ENCODE peak calls at places on chromosomes 12 and 14, in eight cellular contexts. J is WERI-Rb-1, E is uterus, C is mammary epithelial cell, L is psoas muscle, F is colonic mucosa, H is Caco-2, K is PC-3. G is an unnamed sample. For H3K27me3 and H3K36me3, the result is how much of the 10 kb centered on the place peaks cover.

GRCh38 chr14:50389668-50390441 is 6.8 kb downstream of the CDKL1 start:
- DNase-seq in J (no peak), E (no peak), C (no peak), L (no peak), F (no peak), H (peak), K (no peak), G (no peak)

GRCh38 chr12:54958048-54958658 is 26.4 kb downstream of the TESPA1 start:
- DNase-seq in J (peak), E (no peak), C (peak), L (no peak), F (peak), H (peak), K (peak), G (no peak)

GRCh38 chr14:93712838-93713724 is 75.2 kb downstream of the PRIMA1 start:
- DNase-seq in J (no peak), E (no peak), C (peak), L (no peak), F (no peak), H (no peak), K (peak), G (no peak)

GRCh38 chr14:61430066-61430757 is 108.8 kb downstream of the PRKCH start:
- DNase-seq in J (no peak), E (no peak), C (no peak), L (no peak), F (no peak), H (peak), K (peak), G (no peak)

GRCh38 chr14:74221741-74222140 is 17.5 kb upstream of the VSX2 start:
- DNase-seq in J (peak), E (no peak), C (no peak), L (no peak), F (no peak), H (no peak), K (no peak), G (no peak)

GRCh38 chr12:16346931-16347330 is 514 bp upstream of the MGST1 start:
- DNase-seq in J (peak), E (no peak), C (no peak), L (no peak), F (peak), H (peak), K (no peak), G (no peak)

GRCh38 chr14:55359307-55359706 is 52.3 kb downstream of the ATG14 start:
- DNase-seq in J (no peak), E (no peak), C (no peak), L (no peak), F (no peak), H (no peak), K (peak), G (no peak)

GRCh38 chr14:79254069-79254775 is 957.1 kb downstream of the DIO2 start:
- DNase-seq in J (no peak), E (no peak), C (no peak), L (no peak), F (no peak), H (no peak), K (no peak), G (no peak)

GRCh38 chr14:76352639-76353281 is 23.2 kb upstream of the ESRRB start:
- DNase-seq in J (peak), E (peak), C (peak), L (peak), F (peak), H (peak), K (peak), G (peak)

GRCh38 chr14:39972704-39973103 is 540.5 kb upstream of the FBXO33 start:
- DNase-seq in J (no peak), E (no peak), C (no peak), L (no peak), F (no peak), H (no peak), K (no peak), G (no peak)

GRCh38 chr14:59464651-59465569 is at the start of gene GPR135:
- DNase-seq in J (peak), E (peak), C (peak), L (peak), F (peak), H (peak), K (peak), G (peak)

GRCh38 chr12:54258286-54258685 is 21.6 kb downstream of the CBX5 start:
- DNase-seq in J (no peak), E (no peak), C (no peak), L (no peak), F (no peak), H (no peak), K (no peak), G (no peak)

GRCh38 chr12:94625531-94625930 is 24.8 kb downstream of the TMCC3 start:
- DNase-seq in J (no peak), E (no peak), C (no peak), L (no peak), F (no peak), H (peak), K (no peak), G (no peak)

GRCh38 chr12:104549820-104550480 is 93.2 kb downstream of the CHST11 start:
- DNase-seq in J (no peak), E (no peak), C (peak), L (no peak), F (no peak), H (no peak), K (no peak), G (no peak)

GRCh38 chr14:90846511-90846910 is 30.3 kb upstream of the TTC7B start:
- DNase-seq in J (no peak), E (no peak), C (peak), L (no peak), F (no peak), H (no peak), K (peak), G (no peak)

DNA sequence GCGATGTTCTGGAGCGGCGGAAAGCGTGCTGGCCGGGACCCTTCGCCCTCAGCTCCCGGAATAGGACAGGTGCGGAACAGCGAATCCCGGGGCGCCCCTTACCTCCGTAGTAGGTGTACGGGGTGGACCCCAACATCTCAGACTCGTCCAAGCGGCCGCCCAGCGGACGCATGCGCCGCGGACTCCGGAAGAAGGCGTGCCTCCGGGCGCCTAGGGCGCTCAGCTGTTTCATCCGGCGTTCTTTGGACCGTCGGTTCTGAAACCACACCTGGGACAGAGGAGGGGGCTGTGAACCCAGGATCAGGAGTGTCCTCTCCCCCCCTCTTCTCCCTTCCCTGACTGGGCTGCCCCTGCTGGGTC is 4.5 kb downstream of the LHX5 start:
- DNase-seq in J (no peak), E (no peak), C (no peak), L (no peak), F (no peak), H (no peak), K (no peak), G (no peak)
- H3K4me3 ChIP-seq in J (no peak), E (no peak), C (peak), L (peak), F (peak), H (peak), K (peak), G (peak)

DNA sequence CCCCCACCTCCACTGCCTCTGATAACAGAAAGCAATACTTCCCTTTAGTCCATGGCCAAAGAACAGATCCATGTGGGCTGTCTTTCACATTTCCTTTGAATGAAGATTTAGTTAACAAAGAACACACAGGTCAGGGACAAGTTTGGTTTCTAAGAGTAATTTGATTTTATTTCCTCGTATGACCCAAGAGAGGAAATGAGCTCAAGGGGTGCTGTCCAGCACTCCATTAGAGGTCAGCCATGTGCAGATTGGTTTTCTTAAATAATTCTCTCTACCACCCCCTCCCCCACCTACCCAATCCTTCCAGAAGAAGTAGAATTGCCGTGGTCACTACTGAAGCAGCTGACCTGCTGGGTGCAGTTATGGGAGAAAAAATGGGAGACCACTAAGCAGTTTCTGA is 13.9 kb upstream of the OAS1 start:
- DNase-seq in J (no peak), E (no peak), C (no peak), L (no peak), F (no peak), H (no peak), K (no peak), G (no peak)
- H3K27me3 ChIP-seq in J (half or more), E (under half), C (under half), L (under half), F (under half), H (under half), K (under half), G (half or more)

GRCh38 chr14:81247271-81247766 is 26.6 kb upstream of the GTF2A1 start:
- DNase-seq in J (no peak), E (no peak), C (peak), L (no peak), F (no peak), H (no peak), K (no peak), G (no peak)

GRCh38 chr14:81252278-81252677 is 31.5 kb upstream of the GTF2A1 start:
- DNase-seq in J (no peak), E (no peak), C (no peak), L (no peak), F (no peak), H (no peak), K (peak), G (no peak)

GRCh38 chr14:81243499-81243898 is 22.7 kb upstream of the GTF2A1 start:
- DNase-seq in J (no peak), E (no peak), C (no peak), L (no peak), F (no peak), H (no peak), K (no peak), G (no peak)

GRCh38 chr14:81245771-81246170 is 25.0 kb upstream of the GTF2A1 start:
- DNase-seq in J (no peak), E (no peak), C (no peak), L (no peak), F (no peak), H (no peak), K (no peak), G (no peak)

GRCh38 chr14:81246561-81247270 is 26.0 kb upstream of the GTF2A1 start:
- DNase-seq in J (no peak), E (no peak), C (peak), L (no peak), F (no peak), H (no peak), K (peak), G (no peak)
- H3K36me3 ChIP-seq in J (under half), E (under half), C (under half), L (under half), F (under half), H (under half), K (under half), G (under half)

DNA sequence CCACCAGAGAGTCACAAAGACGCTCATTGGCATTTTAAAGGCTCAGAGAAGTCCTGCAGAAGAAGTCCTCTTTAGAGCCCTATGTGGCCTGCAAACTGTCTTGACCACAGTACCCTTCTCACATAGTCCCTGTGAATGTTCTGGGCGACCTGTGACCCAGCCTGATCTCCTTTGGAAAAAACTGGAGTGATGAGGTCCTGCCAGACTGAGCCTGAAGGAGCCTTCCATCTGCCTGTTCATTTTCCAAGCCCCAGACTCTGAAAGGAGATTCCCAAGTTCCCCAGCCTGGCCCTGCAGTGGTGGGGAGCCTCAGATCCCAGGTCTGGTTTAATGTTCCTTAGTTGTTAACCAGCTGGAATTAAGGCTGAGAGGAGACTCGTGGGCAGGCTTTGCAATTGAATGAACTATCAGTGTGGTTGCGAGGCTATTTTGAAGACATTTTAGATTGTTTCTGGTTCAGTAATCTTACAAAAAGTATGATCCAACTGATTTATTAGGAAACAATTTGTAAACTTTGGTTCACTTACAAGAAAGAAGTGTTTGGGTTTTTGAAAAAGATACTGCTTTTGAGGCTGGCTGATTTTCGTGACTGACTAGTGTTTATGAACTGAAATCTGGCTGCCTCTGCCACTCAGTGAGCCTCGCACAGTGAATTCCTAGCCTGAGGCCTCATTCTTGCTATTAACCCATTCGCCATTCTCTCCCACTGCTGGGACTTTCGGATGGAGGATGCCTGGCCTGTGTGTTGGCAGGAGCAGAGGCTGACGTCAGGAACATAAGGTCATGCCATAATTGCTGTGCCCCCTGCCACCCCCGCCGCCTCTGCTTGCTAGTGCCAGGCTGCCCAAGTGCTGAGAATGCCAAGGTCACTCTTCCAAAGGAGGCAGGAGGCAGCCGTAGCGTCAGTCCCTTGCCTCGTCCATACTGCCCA is 249.0 kb downstream of the CACNA1C start:
- DNase-seq in J (no peak), E (no peak), C (peak), L (no peak), F (no peak), H (no peak), K (no peak), G (peak)
- H3K4me3 ChIP-seq in J (no peak), E (no peak), C (no peak), L (no peak), F (no peak), H (no peak), K (no peak), G (no peak)

DNA sequence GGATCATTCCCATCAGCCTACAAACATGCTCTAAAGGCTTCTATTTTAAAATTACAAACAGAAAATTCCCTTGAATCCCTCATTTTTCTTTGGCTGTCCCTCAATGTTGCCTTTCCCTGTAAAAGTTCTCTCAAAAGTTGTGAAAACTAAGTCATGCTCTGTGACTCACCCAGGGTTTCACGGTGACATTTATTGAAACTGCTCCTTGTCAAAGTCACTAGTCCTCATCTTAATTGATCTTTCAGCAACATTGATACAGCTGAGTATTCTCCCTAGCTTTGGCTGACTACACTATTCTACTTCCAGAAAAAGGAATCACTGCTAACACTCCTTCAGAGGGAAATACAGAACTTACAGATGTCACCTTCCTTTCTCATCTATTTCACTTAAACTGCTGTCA is 65.7 kb downstream of the ASCL4 start:
- DNase-seq in J (no peak), E (no peak), C (no peak), L (no peak), F (no peak), H (no peak), K (no peak), G (no peak)
- H3K27me3 ChIP-seq in J (half or more), E (under half), C (under half), L (under half), F (under half), H (under half), K (half or more), G (half or more)

DNA sequence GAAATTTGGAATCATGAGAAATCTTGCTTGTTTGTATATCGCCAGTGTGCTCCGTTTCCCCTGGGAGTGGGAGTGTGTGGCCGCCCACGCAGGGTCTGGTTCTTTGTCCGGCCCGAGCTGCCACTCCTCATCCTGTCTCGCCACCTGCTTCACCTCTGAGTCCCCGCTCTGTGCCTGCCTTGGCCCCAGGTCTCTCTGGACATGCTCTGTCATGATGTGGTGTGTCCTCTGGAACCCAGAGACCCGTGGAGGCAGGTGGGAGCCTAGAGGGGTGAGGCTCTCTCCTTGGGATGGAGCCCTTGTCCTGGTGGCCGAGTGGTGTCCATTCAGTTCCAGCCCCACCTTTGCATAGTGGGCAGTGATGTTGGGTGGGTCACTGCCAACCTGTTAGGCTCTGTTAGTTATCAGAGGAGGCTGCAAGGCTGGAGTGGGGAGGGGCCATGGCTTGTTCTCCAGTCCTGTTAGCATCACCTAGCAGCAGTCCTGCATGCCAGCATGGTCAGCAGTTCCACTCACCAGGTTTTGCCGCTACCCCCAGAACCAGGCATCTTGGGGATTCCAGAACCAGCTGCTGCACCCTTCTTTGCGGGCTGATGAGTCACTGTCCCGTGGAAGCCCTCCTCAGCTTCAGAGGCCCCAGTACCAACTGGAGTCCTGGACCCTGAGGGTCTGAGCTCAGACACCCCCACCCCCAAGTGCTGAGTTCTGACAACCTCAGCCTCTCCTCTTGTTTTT is 76.5 kb downstream of the EP400 start:
- DNase-seq in J (no peak), E (no peak), C (no peak), L (no peak), F (no peak), H (no peak), K (no peak), G (no peak)
- H3K36me3 ChIP-seq in J (half or more), E (under half), C (under half), L (under half), F (under half), H (under half), K (half or more), G (half or more)

GRCh38 chr12:11813422-11813813 is 163.9 kb downstream of the ETV6 start:
- DNase-seq in J (no peak), E (no peak), C (no peak), L (no peak), F (no peak), H (no peak), K (no peak), G (no peak)
- H3K4me3 ChIP-seq in J (no peak), E (peak), C (no peak), L (peak), F (no peak), H (no peak), K (no peak), G (peak)

GRCh38 chr12:42704340-42704739 is 114.8 kb upstream of the PRICKLE1 start:
- DNase-seq in J (no peak), E (no peak), C (no peak), L (no peak), F (no peak), H (no peak), K (no peak), G (no peak)

GRCh38 chr12:42705863-42706262 is 116.3 kb upstream of the PRICKLE1 start:
- DNase-seq in J (no peak), E (peak), C (peak), L (peak), F (peak), H (no peak), K (peak), G (peak)

GRCh38 chr12:42704810-42705401 is 115.4 kb upstream of the PRICKLE1 start:
- DNase-seq in J (no peak), E (no peak), C (no peak), L (no peak), F (no peak), H (no peak), K (no peak), G (no peak)

GRCh38 chr12:42706331-42706730 is 116.8 kb upstream of the PRICKLE1 start:
- DNase-seq in J (no peak), E (no peak), C (peak), L (no peak), F (no peak), H (no peak), K (peak), G (no peak)

GRCh38 chr12:42707312-42707711 is 117.8 kb upstream of the PRICKLE1 start:
- DNase-seq in J (no peak), E (no peak), C (no peak), L (no peak), F (no peak), H (no peak), K (no peak), G (no peak)
- H3K27me3 ChIP-seq in J (under half), E (under half), C (under half), L (under half), F (under half), H (under half), K (under half), G (under half)

DNA sequence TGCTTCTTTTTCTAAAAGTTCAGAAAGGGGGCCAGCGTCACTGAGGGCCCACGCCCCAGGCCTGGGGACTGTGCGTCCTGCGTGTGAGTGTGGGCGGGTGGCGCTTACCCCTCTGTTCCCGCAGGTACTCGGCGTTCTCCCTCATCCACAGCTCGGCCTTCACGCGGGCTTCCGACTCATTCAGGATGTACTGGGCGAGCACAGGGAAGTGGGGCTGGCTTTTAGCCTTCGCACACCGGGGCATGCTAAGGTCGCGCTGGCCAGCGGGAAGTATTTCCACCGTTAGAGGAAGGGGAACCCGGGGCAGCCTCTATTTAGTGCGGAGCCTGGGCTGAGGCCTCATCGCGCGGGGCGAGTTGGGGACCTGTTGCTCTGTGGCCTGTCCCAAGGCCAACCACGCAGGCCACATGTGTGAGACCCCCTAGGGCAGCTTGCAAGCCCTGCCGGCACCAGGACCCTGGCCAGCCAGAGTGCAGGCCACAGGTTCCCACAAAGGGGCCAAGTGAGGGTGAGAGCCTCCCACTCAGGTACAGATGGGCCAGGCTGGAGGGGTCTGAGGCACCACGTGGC is 29.2 kb upstream of the BTBD6 start:
- DNase-seq in J (no peak), E (no peak), C (no peak), L (no peak), F (no peak), H (no peak), K (no peak), G (no peak)
- H3K36me3 ChIP-seq in J (half or more), E (under half), C (under half), L (under half), F (under half), H (under half), K (under half), G (half or more)